ENCODE peak calls at places on chromosomes 6 and 20, in five cellular contexts. One of them, this sample, is unnamed.

GRCh38 chr6:3610206-3610605 is 141.3 kb downstream of the PXDC1 start:
- DNase-seq in HuH-7.5: no peak
- DNase-seq in mesothelial cell of epicardium: peak
- DNase-seq in NCI-H748 treated with DMSO at 0.1 percent for 48 hours: peak
- DNase-seq in GM10248: no peak
- DNase-seq in this sample: no peak

GRCh38 chr20:1388253-1388652 is 4.6 kb downstream of the FKBP1A start:
- DNase-seq in HuH-7.5: no peak
- DNase-seq in mesothelial cell of epicardium: no peak
- DNase-seq in NCI-H748 treated with DMSO at 0.1 percent for 48 hours: no peak
- DNase-seq in GM10248: no peak
- DNase-seq in this sample: no peak

GRCh38 chr6:10528170-10528981 is 7.2 kb downstream of the GCNT2 start:
- DNase-seq in HuH-7.5: peak
- DNase-seq in mesothelial cell of epicardium: no peak
- DNase-seq in NCI-H748 treated with DMSO at 0.1 percent for 48 hours: peak
- DNase-seq in GM10248: peak
- DNase-seq in this sample: peak

GRCh38 chr6:152478377-152479010 is 158.7 kb downstream of the SYNE1 start:
- DNase-seq in HuH-7.5: no peak
- DNase-seq in mesothelial cell of epicardium: no peak
- DNase-seq in NCI-H748 treated with DMSO at 0.1 percent for 48 hours: no peak
- DNase-seq in GM10248: no peak
- DNase-seq in this sample: no peak

GRCh38 chr6:150567360-150567759 is 32.3 kb upstream of the PLEKHG1 start:
- DNase-seq in HuH-7.5: peak
- DNase-seq in mesothelial cell of epicardium: no peak
- DNase-seq in NCI-H748 treated with DMSO at 0.1 percent for 48 hours: peak
- DNase-seq in GM10248: no peak
- DNase-seq in this sample: no peak

GRCh38 chr6:108014040-108014439 is 56.0 kb upstream of the SEC63 start:
- DNase-seq in HuH-7.5: no peak
- DNase-seq in mesothelial cell of epicardium: no peak
- DNase-seq in NCI-H748 treated with DMSO at 0.1 percent for 48 hours: no peak
- DNase-seq in GM10248: no peak
- DNase-seq in this sample: no peak

GRCh38 chr6:150766201-150766997 is 99.1 kb upstream of the MTHFD1L start:
- DNase-seq in HuH-7.5: no peak
- DNase-seq in mesothelial cell of epicardium: peak
- DNase-seq in NCI-H748 treated with DMSO at 0.1 percent for 48 hours: no peak
- DNase-seq in GM10248: no peak
- DNase-seq in this sample: no peak

GRCh38 chr6:27863962-27864905 is 48.0 kb downstream of the OR2B2 start:
- DNase-seq in HuH-7.5: no peak
- DNase-seq in mesothelial cell of epicardium: no peak
- DNase-seq in NCI-H748 treated with DMSO at 0.1 percent for 48 hours: no peak
- DNase-seq in GM10248: no peak
- DNase-seq in this sample: peak

GRCh38 chr6:135115411-135116293 is 61.0 kb upstream of the HBS1L start:
- DNase-seq in HuH-7.5: no peak
- DNase-seq in mesothelial cell of epicardium: no peak
- DNase-seq in NCI-H748 treated with DMSO at 0.1 percent for 48 hours: no peak
- DNase-seq in GM10248: no peak
- DNase-seq in this sample: no peak

GRCh38 chr6:132446136-132446535 is 44.9 kb upstream of the MOXD1 start:
- DNase-seq in HuH-7.5: no peak
- DNase-seq in mesothelial cell of epicardium: no peak
- DNase-seq in NCI-H748 treated with DMSO at 0.1 percent for 48 hours: no peak
- DNase-seq in GM10248: no peak
- DNase-seq in this sample: no peak

GRCh38 chr6:10993896-10994295 is 50.2 kb downstream of the ELOVL2 start:
- DNase-seq in HuH-7.5: no peak
- DNase-seq in mesothelial cell of epicardium: no peak
- DNase-seq in NCI-H748 treated with DMSO at 0.1 percent for 48 hours: no peak
- DNase-seq in GM10248: no peak
- DNase-seq in this sample: no peak

GRCh38 chr6:56713285-56713684 is 70.6 kb upstream of the DST start:
- DNase-seq in HuH-7.5: no peak
- DNase-seq in mesothelial cell of epicardium: no peak
- DNase-seq in NCI-H748 treated with DMSO at 0.1 percent for 48 hours: no peak
- DNase-seq in GM10248: no peak
- DNase-seq in this sample: no peak

This sample was measured in upper lobe of left lung.